ENCODE peak calls at places on chromosomes 13 and 19, in five cellular contexts. One of them, this sample, is unnamed.

GRCh38 chr19:8393871-8394250 is 3.7 kb downstream of the RAB11B start:
- DNase-seq in activated gamma-delta T cell treated with Interleukin-2 at 50 U/mL for 16 hours: no peak
- DNase-seq in psoas muscle: no peak
- DNase-seq in NAMALWA: no peak
- DNase-seq in SK-N-SH: no peak
- DNase-seq in this sample: no peak

GRCh38 chr13:29935309-29935981 is 85.0 kb upstream of the UBL3 start:
- DNase-seq in activated gamma-delta T cell treated with Interleukin-2 at 50 U/mL for 16 hours: peak; percentile 76
- DNase-seq in psoas muscle: no peak
- DNase-seq in NAMALWA: peak; percentile 10
- DNase-seq in SK-N-SH: no peak
- DNase-seq in this sample: no peak

GRCh38 chr13:77836423-77836822 is 82.2 kb downstream of the EDNRB start:
- DNase-seq in activated gamma-delta T cell treated with Interleukin-2 at 50 U/mL for 16 hours: no peak
- DNase-seq in psoas muscle: no peak
- DNase-seq in NAMALWA: no peak
- DNase-seq in SK-N-SH: no peak
- DNase-seq in this sample: no peak

GRCh38 chr19:850221-850978 is 1.7 kb upstream of the ELANE start:
- DNase-seq in activated gamma-delta T cell treated with Interleukin-2 at 50 U/mL for 16 hours: no peak
- DNase-seq in psoas muscle: peak; percentile 92
- DNase-seq in NAMALWA: peak; percentile 48
- DNase-seq in SK-N-SH: peak; percentile 80
- DNase-seq in this sample: peak; percentile 91

GRCh38 chr19:51948979-51949378 is 21.7 kb downstream of the ZNF613 start:
- DNase-seq in activated gamma-delta T cell treated with Interleukin-2 at 50 U/mL for 16 hours: no peak
- DNase-seq in psoas muscle: no peak
- DNase-seq in NAMALWA: no peak
- DNase-seq in SK-N-SH: peak; percentile 70
- DNase-seq in this sample: no peak

GRCh38 chr13:79973533-79973963 is 367.4 kb downstream of the SPRY2 start:
- DNase-seq in activated gamma-delta T cell treated with Interleukin-2 at 50 U/mL for 16 hours: no peak
- DNase-seq in psoas muscle: peak; percentile 18
- DNase-seq in NAMALWA: peak; percentile 72
- DNase-seq in SK-N-SH: peak; percentile 2
- DNase-seq in this sample: no peak

GRCh38 chr13:24520733-24521132 is 8.2 kb upstream of the PARP4 start:
- DNase-seq in activated gamma-delta T cell treated with Interleukin-2 at 50 U/mL for 16 hours: no peak
- DNase-seq in psoas muscle: no peak
- DNase-seq in NAMALWA: no peak
- DNase-seq in SK-N-SH: no peak
- DNase-seq in this sample: no peak

GRCh38 chr19:14248578-14249011 is 42.6 kb upstream of the ADGRL1 start:
- DNase-seq in activated gamma-delta T cell treated with Interleukin-2 at 50 U/mL for 16 hours: peak; percentile 34
- DNase-seq in psoas muscle: no peak
- DNase-seq in NAMALWA: no peak
- DNase-seq in SK-N-SH: peak; percentile 85
- DNase-seq in this sample: no peak

GRCh38 chr13:50104493-50104892 is 89.2 kb downstream of the KCNRG start:
- DNase-seq in activated gamma-delta T cell treated with Interleukin-2 at 50 U/mL for 16 hours: no peak
- DNase-seq in psoas muscle: no peak
- DNase-seq in NAMALWA: no peak
- DNase-seq in SK-N-SH: no peak
- DNase-seq in this sample: no peak

GRCh38 chr19:3075605-3076431 is 13.5 kb upstream of the TLE5 start:
- DNase-seq in activated gamma-delta T cell treated with Interleukin-2 at 50 U/mL for 16 hours: peak; percentile 75
- DNase-seq in psoas muscle: peak; percentile 53
- DNase-seq in NAMALWA: peak; percentile 66
- DNase-seq in SK-N-SH: peak; percentile 89
- DNase-seq in this sample: no peak